ENCODE peak calls at places on chromosomes 1 and 21, in four cellular contexts. V, F, S and K are unnamed samples.

GRCh38 chr1:47840338-47840737 is 156.8 kb downstream of the TRABD2B start:
- DNase-seq in V (no peak), F (no peak), S (no peak), K (no peak)

GRCh38 chr1:23118957-23119792 is 49.5 kb downstream of the LUZP1 start:
- DNase-seq in V (no peak), F (no peak), S (peak; percentile 59), K (no peak)

GRCh38 chr1:23441446-23442148 is 17.0 kb upstream of the TCEA3 start:
- DNase-seq in V (no peak), F (no peak), S (no peak), K (no peak)

GRCh38 chr1:108590947-108591346 is 31.0 kb downstream of the EEIG2 start:
- DNase-seq in V (peak; percentile 80), F (no peak), S (peak; percentile 98), K (peak; percentile 35)

GRCh38 chr21:45580576-45581321 is 38.5 kb upstream of the SLC19A1 start:
- DNase-seq in V (no peak), F (no peak), S (no peak), K (no peak)

GRCh38 chr1:16127676-16128337 is 28.1 kb downstream of the EPHA2 start:
- DNase-seq in V (no peak), F (no peak), S (no peak), K (no peak)

GRCh38 chr1:206797534-206798383 is 25.5 kb upstream of the IL10 start:
- DNase-seq in V (no peak), F (no peak), S (peak; percentile 20), K (no peak)

GRCh38 chr21:46613391-46613790 is 8.5 kb upstream of the S100B start:
- DNase-seq in V (no peak), F (no peak), S (peak; percentile 65), K (peak; percentile 17)

GRCh38 chr1:182120411-182121258 is 59.1 kb upstream of the ZNF648 start:
- DNase-seq in V (peak; percentile 16), F (no peak), S (peak; percentile 95), K (peak; percentile 93)

GRCh38 chr1:108044318-108044717 is 79.3 kb upstream of the VAV3 start:
- DNase-seq in V (no peak), F (no peak), S (no peak), K (no peak)

GRCh38 chr1:31736675-31737074 is 27.5 kb downstream of the ADGRB2 start:
- DNase-seq in V (no peak), F (no peak), S (no peak), K (no peak)

GRCh38 chr21:32797679-32798078 is 26.1 kb upstream of the PAXBP1 start:
- DNase-seq in V (no peak), F (no peak), S (no peak), K (no peak)